ENCODE peak calls at places on chromosomes 11 and 22, in six cellular contexts. N is neuronal stem cell, Y is H9, A is H1, B is IMR-90, P is mesenchymal stem cell. D is an unnamed sample.

GRCh38 chr22:22080270-22080669 is 97.7 kb upstream of the TOP3B start:
- DNase-seq in N (no peak), Y (no peak), A (no peak), B (no peak), P (no peak), D (no peak)

GRCh38 chr11:34379081-34379480 is 21.3 kb upstream of the ABTB2 start:
- DNase-seq in N (no peak), Y (no peak), A (no peak), B (peak), P (no peak), D (no peak)

GRCh38 chr22:40534379-40535188 is 101.9 kb downstream of the MRTFA start:
- DNase-seq in N (no peak), Y (peak), A (no peak), B (peak), P (peak), D (no peak)

GRCh38 chr11:75051043-75051442 is 45.6 kb downstream of the OR2AT4 start:
- DNase-seq in N (no peak), Y (no peak), A (no peak), B (no peak), P (no peak), D (no peak)

GRCh38 chr11:65653229-65654225 is 9.2 kb downstream of the RELA start:
- DNase-seq in N (no peak), Y (no peak), A (no peak), B (no peak), P (no peak), D (no peak)

GRCh38 chr11:65366340-65366773 is 11.8 kb downstream of the TIGD3 start:
- DNase-seq in N (peak), Y (peak), A (no peak), B (peak), P (peak), D (peak)

GRCh38 chr22:35971418-35972119 is 57.1 kb downstream of the RBFOX2 start:
- DNase-seq in N (no peak), Y (no peak), A (no peak), B (peak), P (peak), D (no peak)

GRCh38 chr11:48107188-48107704 is 109.4 kb upstream of the OR4B1 start:
- DNase-seq in N (no peak), Y (no peak), A (no peak), B (peak), P (peak), D (peak)

GRCh38 chr11:110339456-110339855 is 43.0 kb upstream of the RDX start:
- DNase-seq in N (no peak), Y (no peak), A (no peak), B (no peak), P (no peak), D (no peak)

GRCh38 chr11:123006860-123007542 is 25.4 kb upstream of the BSX start:
- DNase-seq in N (no peak), Y (no peak), A (no peak), B (no peak), P (no peak), D (no peak)

GRCh38 chr22:37965940-37966664 is 12.6 kb downstream of the POLR2F start:
- DNase-seq in N (no peak), Y (no peak), A (no peak), B (peak), P (no peak), D (no peak)

GRCh38 chr22:46947516-46948260 is 185.2 kb downstream of the TBC1D22A start:
- DNase-seq in N (no peak), Y (no peak), A (no peak), B (no peak), P (no peak), D (no peak)

GRCh38 chr11:66087148-66087908 is 17.3 kb downstream of the PACS1 start:
- DNase-seq in N (no peak), Y (no peak), A (no peak), B (no peak), P (no peak), D (no peak)

GRCh38 chr11:76769071-76769560 is 14.0 kb upstream of the TSKU start:
- DNase-seq in N (no peak), Y (no peak), A (no peak), B (peak), P (peak), D (no peak)

GRCh38 chr22:48981671-48982070 is 846.0 kb downstream of the BRD1 start:
- DNase-seq in N (no peak), Y (peak), A (no peak), B (no peak), P (no peak), D (no peak)

GRCh38 chr22:46956498-46957215 is 194.2 kb downstream of the TBC1D22A start:
- DNase-seq in N (no peak), Y (no peak), A (no peak), B (no peak), P (no peak), D (no peak)

GRCh38 chr22:43426816-43427215 is 15.0 kb downstream of the MPPED1 start:
- DNase-seq in N (no peak), Y (no peak), A (no peak), B (no peak), P (no peak), D (no peak)

GRCh38 chr11:19344661-19345518 is 104.1 kb upstream of the E2F8 start:
- DNase-seq in N (peak), Y (peak), A (no peak), B (peak), P (peak), D (peak)

GRCh38 chr11:64933213-64933934 is 2.3 kb downstream of the GPHA2 start:
- DNase-seq in N (no peak), Y (no peak), A (no peak), B (no peak), P (no peak), D (no peak)

GRCh38 chr11:88179141-88179540 is 3.9 kb upstream of the RAB38 start:
- DNase-seq in N (no peak), Y (no peak), A (no peak), B (peak), P (peak), D (no peak)

GRCh38 chr11:36098976-36099375 is 155.1 kb downstream of the LDLRAD3 start:
- DNase-seq in N (no peak), Y (no peak), A (no peak), B (no peak), P (no peak), D (no peak)

GRCh38 chr11:67486481-67487195 is 3.8 kb downstream of the AIP start:
- DNase-seq in N (no peak), Y (no peak), A (no peak), B (no peak), P (no peak), D (no peak)

GRCh38 chr11:111718436-111719325 is 47.5 kb downstream of the PPP2R1B start:
- DNase-seq in N (no peak), Y (no peak), A (no peak), B (peak), P (peak), D (no peak)

GRCh38 chr11:111720801-111721494 is 45.2 kb downstream of the PPP2R1B start:
- DNase-seq in N (no peak), Y (no peak), A (no peak), B (no peak), P (no peak), D (no peak)

GRCh38 chr11:111714522-111714921 is 51.7 kb downstream of the PPP2R1B start:
- DNase-seq in N (no peak), Y (no peak), A (no peak), B (no peak), P (no peak), D (no peak)

GRCh38 chr11:111719379-111719778 is 46.8 kb downstream of the PPP2R1B start:
- DNase-seq in N (no peak), Y (no peak), A (no peak), B (peak), P (no peak), D (no peak)

GRCh38 chr11:111715142-111715816 is 50.9 kb downstream of the PPP2R1B start:
- DNase-seq in N (no peak), Y (no peak), A (no peak), B (no peak), P (no peak), D (no peak)
- H3K23ac ChIP-seq in N (no peak), Y (no peak), A (no peak), B (no peak), P (no peak), D (no peak)

DNA sequence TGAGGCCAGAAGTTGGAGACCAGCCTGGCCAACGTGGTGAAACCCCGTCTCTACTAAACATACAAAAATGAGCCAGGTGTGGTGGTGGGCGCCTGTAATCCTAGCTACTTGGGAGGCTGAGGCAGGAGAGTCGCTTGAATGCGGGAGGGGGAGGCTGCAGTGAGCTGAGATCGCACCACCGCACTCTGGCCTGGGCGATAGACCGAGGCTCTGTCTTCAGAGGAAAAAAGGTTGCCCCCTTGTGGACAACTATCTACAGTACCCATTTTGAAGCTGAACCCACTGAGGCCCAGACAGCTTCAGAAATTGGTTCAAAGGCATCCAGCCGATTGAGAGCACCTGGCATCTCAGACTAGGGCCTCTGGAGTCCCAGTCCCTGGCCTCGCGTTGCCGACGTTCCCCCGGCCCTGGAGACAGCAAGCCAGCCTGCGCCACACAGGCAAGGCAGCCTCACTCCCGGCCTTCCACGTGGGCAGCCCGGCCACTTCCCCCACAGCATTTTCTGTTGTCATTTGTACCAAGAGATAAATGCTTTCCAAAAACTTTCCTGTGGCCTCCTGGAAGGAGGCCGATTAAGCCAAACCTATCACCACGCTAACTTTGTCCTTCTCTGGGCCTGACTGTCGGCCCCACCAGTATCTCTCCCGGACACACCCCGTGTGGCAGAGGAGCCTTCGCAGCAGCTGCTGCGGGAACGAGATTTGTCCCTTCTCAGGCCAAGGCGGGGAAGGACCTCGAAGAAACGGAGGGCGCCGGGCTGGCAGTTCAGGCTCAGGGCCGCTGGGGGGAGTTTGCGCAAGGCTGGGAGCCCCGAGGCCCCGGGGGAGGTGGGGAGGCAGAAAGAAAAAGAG is 82.8 kb downstream of the FLI1 start:
- DNase-seq in N (peak), Y (peak), A (no peak), B (peak), P (peak), D (peak)
- H3K4me2 ChIP-seq in N (peak), Y (no peak), A (peak), B (peak), P (no peak), D (peak)

DNA sequence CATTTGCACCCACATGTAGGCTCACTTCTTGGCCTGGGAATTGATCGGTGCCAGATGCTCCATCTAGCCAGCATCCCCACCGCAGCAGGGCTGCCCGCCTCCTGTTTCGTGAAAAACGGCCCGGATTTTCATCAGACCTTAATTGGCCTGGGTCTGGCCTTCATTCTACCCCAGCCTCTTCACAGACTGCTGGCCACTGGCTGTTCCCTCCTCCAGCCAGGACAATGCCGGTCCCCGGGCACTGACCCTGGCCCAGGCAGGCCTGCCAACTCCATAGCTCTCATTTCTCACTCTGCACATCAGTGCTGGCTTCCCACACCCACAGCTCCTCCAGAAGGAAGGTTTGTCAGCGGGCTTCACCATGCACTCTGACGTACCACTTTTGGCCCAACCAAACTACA is 27.9 kb downstream of the TIMP3 start:
- DNase-seq in N (no peak), Y (no peak), A (no peak), B (no peak), P (no peak), D (no peak)
- H2AFZ ChIP-seq in N (no peak), Y (no peak), A (no peak), B (no peak), P (no peak), D (no peak)

GRCh38 chr22:29623553-29624169 is 20.2 kb downstream of the NF2 start:
- DNase-seq in N (no peak), Y (no peak), A (no peak), B (no peak), P (no peak), D (peak)
- H3K23ac ChIP-seq in N (no peak), Y (no peak), A (no peak), B (peak), P (no peak), D (no peak)

DNA sequence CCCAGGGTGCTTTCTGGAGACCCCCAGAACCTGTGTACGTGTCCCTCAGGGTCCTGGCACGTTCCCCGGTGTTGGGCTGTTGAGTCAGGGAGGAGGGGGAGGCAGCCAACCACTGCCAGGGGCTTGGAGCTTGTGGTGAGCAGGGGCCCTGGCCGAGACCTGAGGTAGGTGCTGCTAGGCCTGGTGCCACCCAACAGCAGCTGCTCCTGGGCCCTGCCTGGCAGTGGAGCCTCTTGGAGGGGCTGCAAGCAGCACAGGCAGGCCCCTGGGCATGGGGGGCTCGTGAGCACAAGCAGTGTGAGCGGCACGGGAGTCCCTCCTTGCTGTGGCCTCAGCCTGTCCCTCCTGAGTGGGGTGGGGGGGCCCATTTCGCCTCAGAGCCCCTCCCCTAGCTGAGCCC is 7.2 kb upstream of the SELENOO start:
- DNase-seq in N (no peak), Y (no peak), A (no peak), B (no peak), P (no peak), D (no peak)
- H3K4me2 ChIP-seq in N (no peak), Y (no peak), A (no peak), B (no peak), P (no peak), D (no peak)

D was measured in trophoblast cell.